ENCODE peak calls at places on chromosomes 12 and 14, in seven cellular contexts. One of them, this sample, is unnamed.

GRCh38 chr12:105954891-105955607 is 183.7 kb downstream of the NUAK1 start:
- DNase-seq in left lung: no peak
- DNase-seq in dorsolateral prefrontal cortex: no peak
- DNase-seq in fibroblast of mammary gland: no peak
- DNase-seq in Caco-2: peak
- DNase-seq in body of pancreas: no peak
- DNase-seq in activated CD8-positive, alpha-beta T cell treated with anti-CD3 and anti-CD28 coated beads for 36 hours: no peak
- DNase-seq in this sample: no peak

GRCh38 chr12:131642101-131642540 is 68.8 kb upstream of the SFSWAP start:
- DNase-seq in left lung: no peak
- DNase-seq in dorsolateral prefrontal cortex: no peak
- DNase-seq in fibroblast of mammary gland: no peak
- DNase-seq in Caco-2: peak
- DNase-seq in body of pancreas: no peak
- DNase-seq in activated CD8-positive, alpha-beta T cell treated with anti-CD3 and anti-CD28 coated beads for 36 hours: peak
- DNase-seq in this sample: no peak

GRCh38 chr12:28939427-28939826 is 209.7 kb upstream of the FAR2 start:
- DNase-seq in left lung: no peak
- DNase-seq in dorsolateral prefrontal cortex: no peak
- DNase-seq in fibroblast of mammary gland: peak
- DNase-seq in Caco-2: no peak
- DNase-seq in body of pancreas: no peak
- DNase-seq in activated CD8-positive, alpha-beta T cell treated with anti-CD3 and anti-CD28 coated beads for 36 hours: no peak
- DNase-seq in this sample: no peak

GRCh38 chr12:112309797-112310196 is 72.4 kb downstream of the HECTD4 start:
- DNase-seq in left lung: no peak
- DNase-seq in dorsolateral prefrontal cortex: no peak
- DNase-seq in fibroblast of mammary gland: peak
- DNase-seq in Caco-2: no peak
- DNase-seq in body of pancreas: no peak
- DNase-seq in activated CD8-positive, alpha-beta T cell treated with anti-CD3 and anti-CD28 coated beads for 36 hours: no peak
- DNase-seq in this sample: no peak

GRCh38 chr14:35122696-35123387 is 490 bp downstream of the PRORP start:
- DNase-seq in left lung: no peak
- DNase-seq in dorsolateral prefrontal cortex: no peak
- DNase-seq in fibroblast of mammary gland: peak
- DNase-seq in Caco-2: no peak
- DNase-seq in body of pancreas: no peak
- DNase-seq in activated CD8-positive, alpha-beta T cell treated with anti-CD3 and anti-CD28 coated beads for 36 hours: no peak
- DNase-seq in this sample: no peak

GRCh38 chr12:69435644-69436043 is 34.5 kb upstream of the FRS2 start:
- DNase-seq in left lung: no peak
- DNase-seq in dorsolateral prefrontal cortex: no peak
- DNase-seq in fibroblast of mammary gland: peak
- DNase-seq in Caco-2: no peak
- DNase-seq in body of pancreas: no peak
- DNase-seq in activated CD8-positive, alpha-beta T cell treated with anti-CD3 and anti-CD28 coated beads for 36 hours: no peak
- DNase-seq in this sample: no peak

GRCh38 chr12:75889214-75889613 is 142.4 kb downstream of the PHLDA1 start:
- DNase-seq in left lung: no peak
- DNase-seq in dorsolateral prefrontal cortex: peak
- DNase-seq in fibroblast of mammary gland: no peak
- DNase-seq in Caco-2: no peak
- DNase-seq in body of pancreas: no peak
- DNase-seq in activated CD8-positive, alpha-beta T cell treated with anti-CD3 and anti-CD28 coated beads for 36 hours: no peak
- DNase-seq in this sample: no peak

GRCh38 chr14:76201162-76201561 is 49.4 kb downstream of the GPATCH2L start:
- DNase-seq in left lung: no peak
- DNase-seq in dorsolateral prefrontal cortex: no peak
- DNase-seq in fibroblast of mammary gland: peak
- DNase-seq in Caco-2: no peak
- DNase-seq in body of pancreas: no peak
- DNase-seq in activated CD8-positive, alpha-beta T cell treated with anti-CD3 and anti-CD28 coated beads for 36 hours: no peak
- DNase-seq in this sample: no peak

GRCh38 chr12:6553051-6553868 is 2.6 kb downstream of the IFFO1 start:
- DNase-seq in left lung: no peak
- DNase-seq in dorsolateral prefrontal cortex: peak
- DNase-seq in fibroblast of mammary gland: peak
- DNase-seq in Caco-2: no peak
- DNase-seq in body of pancreas: no peak
- DNase-seq in activated CD8-positive, alpha-beta T cell treated with anti-CD3 and anti-CD28 coated beads for 36 hours: no peak
- DNase-seq in this sample: no peak

GRCh38 chr14:53090853-53091252 is 62.3 kb downstream of the DDHD1 start:
- DNase-seq in left lung: no peak
- DNase-seq in dorsolateral prefrontal cortex: no peak
- DNase-seq in fibroblast of mammary gland: no peak
- DNase-seq in Caco-2: no peak
- DNase-seq in body of pancreas: no peak
- DNase-seq in activated CD8-positive, alpha-beta T cell treated with anti-CD3 and anti-CD28 coated beads for 36 hours: no peak
- DNase-seq in this sample: no peak

GRCh38 chr12:39586811-39587210 is 32.8 kb downstream of the ABCD2 start:
- DNase-seq in left lung: no peak
- DNase-seq in dorsolateral prefrontal cortex: no peak
- DNase-seq in fibroblast of mammary gland: peak
- DNase-seq in Caco-2: no peak
- DNase-seq in body of pancreas: no peak
- DNase-seq in activated CD8-positive, alpha-beta T cell treated with anti-CD3 and anti-CD28 coated beads for 36 hours: no peak
- DNase-seq in this sample: no peak

GRCh38 chr14:75126121-75126544 is 715 bp downstream of the NEK9 start:
- DNase-seq in left lung: no peak
- DNase-seq in dorsolateral prefrontal cortex: no peak
- DNase-seq in fibroblast of mammary gland: no peak
- DNase-seq in Caco-2: no peak
- DNase-seq in body of pancreas: no peak
- DNase-seq in activated CD8-positive, alpha-beta T cell treated with anti-CD3 and anti-CD28 coated beads for 36 hours: peak
- DNase-seq in this sample: no peak

GRCh38 chr12:110600254-110600653 is 13.7 kb upstream of the TCTN1 start:
- DNase-seq in left lung: no peak
- DNase-seq in dorsolateral prefrontal cortex: no peak
- DNase-seq in fibroblast of mammary gland: peak
- DNase-seq in Caco-2: no peak
- DNase-seq in body of pancreas: no peak
- DNase-seq in activated CD8-positive, alpha-beta T cell treated with anti-CD3 and anti-CD28 coated beads for 36 hours: no peak
- DNase-seq in this sample: no peak

GRCh38 chr12:29389295-29389919 is 8.4 kb upstream of the ERGIC2 start:
- DNase-seq in left lung: no peak
- DNase-seq in dorsolateral prefrontal cortex: no peak
- DNase-seq in fibroblast of mammary gland: no peak
- DNase-seq in Caco-2: no peak
- DNase-seq in body of pancreas: no peak
- DNase-seq in activated CD8-positive, alpha-beta T cell treated with anti-CD3 and anti-CD28 coated beads for 36 hours: no peak
- DNase-seq in this sample: no peak

GRCh38 chr12:111715242-111715641 is 29.4 kb downstream of the ACAD10 start:
- DNase-seq in left lung: no peak
- DNase-seq in dorsolateral prefrontal cortex: peak
- DNase-seq in fibroblast of mammary gland: no peak
- DNase-seq in Caco-2: no peak
- DNase-seq in body of pancreas: no peak
- DNase-seq in activated CD8-positive, alpha-beta T cell treated with anti-CD3 and anti-CD28 coated beads for 36 hours: no peak
- DNase-seq in this sample: no peak

GRCh38 chr12:90393089-90393488 is 561.9 kb downstream of the CCER1 start:
- DNase-seq in left lung: no peak
- DNase-seq in dorsolateral prefrontal cortex: no peak
- DNase-seq in fibroblast of mammary gland: no peak
- DNase-seq in Caco-2: no peak
- DNase-seq in body of pancreas: no peak
- DNase-seq in activated CD8-positive, alpha-beta T cell treated with anti-CD3 and anti-CD28 coated beads for 36 hours: no peak
- DNase-seq in this sample: no peak

GRCh38 chr12:27095346-27095745 is 13.0 kb upstream of the C12orf71 start:
- DNase-seq in left lung: no peak
- DNase-seq in dorsolateral prefrontal cortex: no peak
- DNase-seq in fibroblast of mammary gland: no peak
- DNase-seq in Caco-2: no peak
- DNase-seq in body of pancreas: no peak
- DNase-seq in activated CD8-positive, alpha-beta T cell treated with anti-CD3 and anti-CD28 coated beads for 36 hours: no peak
- DNase-seq in this sample: no peak

GRCh38 chr12:109223868-109224267 is 85.2 kb downstream of the FOXN4 start:
- DNase-seq in left lung: no peak
- DNase-seq in dorsolateral prefrontal cortex: no peak
- DNase-seq in fibroblast of mammary gland: no peak
- DNase-seq in Caco-2: no peak
- DNase-seq in body of pancreas: no peak
- DNase-seq in activated CD8-positive, alpha-beta T cell treated with anti-CD3 and anti-CD28 coated beads for 36 hours: no peak
- DNase-seq in this sample: no peak

GRCh38 chr12:109221277-109221931 is 87.7 kb downstream of the FOXN4 start:
- DNase-seq in left lung: no peak
- DNase-seq in dorsolateral prefrontal cortex: no peak
- DNase-seq in fibroblast of mammary gland: no peak
- DNase-seq in Caco-2: no peak
- DNase-seq in body of pancreas: no peak
- DNase-seq in activated CD8-positive, alpha-beta T cell treated with anti-CD3 and anti-CD28 coated beads for 36 hours: no peak
- DNase-seq in this sample: no peak

GRCh38 chr12:109222496-109222895 is 86.6 kb downstream of the FOXN4 start:
- DNase-seq in left lung: no peak
- DNase-seq in dorsolateral prefrontal cortex: no peak
- DNase-seq in fibroblast of mammary gland: no peak
- DNase-seq in Caco-2: no peak
- DNase-seq in body of pancreas: no peak
- DNase-seq in activated CD8-positive, alpha-beta T cell treated with anti-CD3 and anti-CD28 coated beads for 36 hours: no peak
- DNase-seq in this sample: no peak

GRCh38 chr12:109222062-109222461 is 87.0 kb downstream of the FOXN4 start:
- DNase-seq in left lung: no peak
- DNase-seq in dorsolateral prefrontal cortex: no peak
- DNase-seq in fibroblast of mammary gland: no peak
- DNase-seq in Caco-2: no peak
- DNase-seq in body of pancreas: no peak
- DNase-seq in activated CD8-positive, alpha-beta T cell treated with anti-CD3 and anti-CD28 coated beads for 36 hours: no peak
- DNase-seq in this sample: no peak

GRCh38 chr12:109223211-109223610 is 85.9 kb downstream of the FOXN4 start:
- DNase-seq in left lung: no peak
- DNase-seq in dorsolateral prefrontal cortex: no peak
- DNase-seq in fibroblast of mammary gland: no peak
- DNase-seq in Caco-2: no peak
- DNase-seq in body of pancreas: no peak
- DNase-seq in activated CD8-positive, alpha-beta T cell treated with anti-CD3 and anti-CD28 coated beads for 36 hours: no peak
- DNase-seq in this sample: no peak
- TF ChIP-seq CTCF in left lung: no peak
- TF ChIP-seq CTCF in dorsolateral prefrontal cortex: no peak
- TF ChIP-seq CTCF in fibroblast of mammary gland: no peak
- TF ChIP-seq CTCF in Caco-2: no peak
- TF ChIP-seq CTCF in body of pancreas: no peak
- TF ChIP-seq CTCF in activated CD8-positive, alpha-beta T cell treated with anti-CD3 and anti-CD28 coated beads for 36 hours: no peak
- TF ChIP-seq CTCF in this sample: no peak

DNA sequence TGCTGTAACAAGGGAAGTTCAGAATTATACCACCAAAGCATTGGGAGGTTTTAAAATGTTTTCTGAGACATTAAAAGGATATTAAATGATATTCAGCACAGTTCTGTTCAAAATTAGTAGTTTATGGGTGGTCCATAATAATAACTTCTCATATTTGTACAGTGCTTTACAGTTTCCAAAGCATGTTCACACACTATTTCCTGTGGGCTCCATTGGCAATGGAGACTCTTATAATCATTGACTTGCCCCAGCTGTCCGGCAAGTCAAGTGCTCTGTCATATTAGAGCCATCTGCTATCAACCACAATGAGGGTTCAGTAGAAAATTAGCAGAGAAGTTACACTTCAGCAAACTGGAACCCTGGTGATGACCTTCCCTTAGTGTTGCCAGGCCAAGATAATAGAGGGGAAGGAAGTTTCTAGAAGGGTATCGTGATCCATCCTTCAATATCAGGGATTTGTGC is 526.6 kb upstream of the CCDC196 start:
- DNase-seq in left lung: no peak
- DNase-seq in dorsolateral prefrontal cortex: no peak
- DNase-seq in fibroblast of mammary gland: no peak
- DNase-seq in Caco-2: no peak
- DNase-seq in body of pancreas: no peak
- DNase-seq in activated CD8-positive, alpha-beta T cell treated with anti-CD3 and anti-CD28 coated beads for 36 hours: no peak
- DNase-seq in this sample: no peak
- TF ChIP-seq CTCF in left lung: peak
- TF ChIP-seq CTCF in dorsolateral prefrontal cortex: no peak
- TF ChIP-seq CTCF in fibroblast of mammary gland: no peak
- TF ChIP-seq CTCF in Caco-2: no peak
- TF ChIP-seq CTCF in body of pancreas: no peak
- TF ChIP-seq CTCF in activated CD8-positive, alpha-beta T cell treated with anti-CD3 and anti-CD28 coated beads for 36 hours: peak
- TF ChIP-seq CTCF in this sample: no peak

GRCh38 chr12:124567035-124567672 is at the start of gene NCOR2:
- DNase-seq in left lung: no peak
- DNase-seq in dorsolateral prefrontal cortex: no peak
- DNase-seq in fibroblast of mammary gland: no peak
- DNase-seq in Caco-2: no peak
- DNase-seq in body of pancreas: no peak
- DNase-seq in activated CD8-positive, alpha-beta T cell treated with anti-CD3 and anti-CD28 coated beads for 36 hours: peak
- DNase-seq in this sample: no peak

GRCh38 chr12:124566181-124567034 is 1.0 kb downstream of the NCOR2 start:
- DNase-seq in left lung: peak
- DNase-seq in dorsolateral prefrontal cortex: peak
- DNase-seq in fibroblast of mammary gland: peak
- DNase-seq in Caco-2: peak
- DNase-seq in body of pancreas: peak
- DNase-seq in activated CD8-positive, alpha-beta T cell treated with anti-CD3 and anti-CD28 coated beads for 36 hours: peak
- DNase-seq in this sample: peak

GRCh38 chr12:124569375-124570148 is 2.1 kb upstream of the NCOR2 start:
- DNase-seq in left lung: no peak
- DNase-seq in dorsolateral prefrontal cortex: no peak
- DNase-seq in fibroblast of mammary gland: no peak
- DNase-seq in Caco-2: no peak
- DNase-seq in body of pancreas: no peak
- DNase-seq in activated CD8-positive, alpha-beta T cell treated with anti-CD3 and anti-CD28 coated beads for 36 hours: no peak
- DNase-seq in this sample: no peak

GRCh38 chr12:124568431-124569374 is 1.3 kb upstream of the NCOR2 start:
- DNase-seq in left lung: peak
- DNase-seq in dorsolateral prefrontal cortex: peak
- DNase-seq in fibroblast of mammary gland: peak
- DNase-seq in Caco-2: no peak
- DNase-seq in body of pancreas: peak
- DNase-seq in activated CD8-positive, alpha-beta T cell treated with anti-CD3 and anti-CD28 coated beads for 36 hours: peak
- DNase-seq in this sample: no peak

DNA sequence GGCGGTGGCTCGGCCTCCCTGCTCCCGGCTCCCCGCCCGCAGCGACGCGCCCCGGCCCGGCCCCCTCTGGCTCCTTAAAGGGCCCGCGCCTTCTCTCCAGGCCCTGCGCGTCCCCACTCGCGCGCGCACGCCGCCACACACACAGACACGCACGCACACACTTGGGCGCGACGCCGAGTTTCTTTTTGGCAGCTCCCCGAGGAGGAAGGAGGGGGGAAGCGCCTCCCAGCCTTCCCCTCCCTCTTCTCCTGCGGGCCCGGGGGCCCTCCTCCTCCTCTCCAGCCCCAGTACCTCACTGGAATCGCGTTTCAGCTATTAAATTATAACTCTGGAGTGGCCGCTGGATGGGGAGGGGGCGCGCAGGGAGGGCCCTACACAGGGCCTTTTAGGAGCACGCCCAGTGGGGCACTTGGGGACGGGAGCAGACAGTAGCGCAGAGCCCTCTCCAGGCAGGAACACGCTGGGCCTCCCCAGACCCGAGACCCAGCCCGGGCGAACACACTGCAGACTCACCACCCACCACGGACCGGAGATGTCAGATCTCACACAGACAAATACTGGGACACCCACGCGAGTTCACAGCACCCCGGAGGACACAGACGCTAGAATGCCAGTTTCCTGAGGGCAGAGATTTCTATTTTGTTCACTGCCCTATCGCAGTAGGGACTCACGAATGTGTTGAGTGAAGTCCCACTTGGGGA is 411 bp upstream of the NCOR2 start:
- DNase-seq in left lung: peak
- DNase-seq in dorsolateral prefrontal cortex: peak
- DNase-seq in fibroblast of mammary gland: peak
- DNase-seq in Caco-2: peak
- DNase-seq in body of pancreas: peak
- DNase-seq in activated CD8-positive, alpha-beta T cell treated with anti-CD3 and anti-CD28 coated beads for 36 hours: peak
- DNase-seq in this sample: peak
- TF ChIP-seq CTCF in left lung: no peak
- TF ChIP-seq CTCF in dorsolateral prefrontal cortex: no peak
- TF ChIP-seq CTCF in fibroblast of mammary gland: no peak
- TF ChIP-seq CTCF in Caco-2: no peak
- TF ChIP-seq CTCF in body of pancreas: no peak
- TF ChIP-seq CTCF in activated CD8-positive, alpha-beta T cell treated with anti-CD3 and anti-CD28 coated beads for 36 hours: no peak
- TF ChIP-seq CTCF in this sample: no peak

GRCh38 chr14:21025374-21026151 is 702 bp upstream of the NDRG2 start:
- DNase-seq in left lung: no peak
- DNase-seq in dorsolateral prefrontal cortex: peak
- DNase-seq in fibroblast of mammary gland: no peak
- DNase-seq in Caco-2: no peak
- DNase-seq in body of pancreas: peak
- DNase-seq in activated CD8-positive, alpha-beta T cell treated with anti-CD3 and anti-CD28 coated beads for 36 hours: no peak
- DNase-seq in this sample: no peak
- TF ChIP-seq CTCF in left lung: no peak
- TF ChIP-seq CTCF in dorsolateral prefrontal cortex: no peak
- TF ChIP-seq CTCF in fibroblast of mammary gland: no peak
- TF ChIP-seq CTCF in Caco-2: no peak
- TF ChIP-seq CTCF in body of pancreas: peak
- TF ChIP-seq CTCF in activated CD8-positive, alpha-beta T cell treated with anti-CD3 and anti-CD28 coated beads for 36 hours: no peak
- TF ChIP-seq CTCF in this sample: no peak

This sample was measured in mesothelial cell of epicardium.